ENCODE peak calls at places on chromosome 12, in five cellular contexts. B is lower lobe of right lung, X is AG10803, I is lower leg skin, G is heart right ventricle. T is an unnamed sample.

GRCh38 chr12:51056242-51056641 is 8.1 kb downstream of the LETMD1 start:
- DNase-seq in X (peak; percentile 45), I (no peak), B (peak; percentile 57), G (no peak), T (no peak)

GRCh38 chr12:121786441-121786825 is 7.1 kb downstream of the RHOF start:
- DNase-seq in I (no peak), B (peak; percentile 80), G (no peak), X (peak; percentile 91), T (no peak)

GRCh38 chr12:63319386-63319785 is 168.4 kb upstream of the AVPR1A start:
- DNase-seq in X (no peak), I (no peak), B (no peak), G (no peak), T (no peak)

GRCh38 chr12:107525063-107525718 is 160.4 kb upstream of the PWP1 start:
- DNase-seq in G (no peak), B (no peak), I (peak; percentile 46), X (no peak), T (no peak)

GRCh38 chr12:125492354-125493270 is 427.4 kb downstream of the AACS start:
- DNase-seq in X (no peak), B (no peak), G (no peak), I (no peak), T (no peak)

GRCh38 chr12:94282675-94283074 is 134.3 kb downstream of the PLXNC1 start:
- DNase-seq in B (peak; percentile 74), X (no peak), I (no peak), G (no peak), T (no peak)

GRCh38 chr12:51262758-51263177 is 7.4 kb downstream of the SMAGP start:
- DNase-seq in G (no peak), X (peak; percentile 51), I (no peak), B (peak; percentile 58), T (no peak)

GRCh38 chr12:77946541-77947021 is 115.9 kb downstream of the NAV3 start:
- DNase-seq in B (no peak), I (no peak), X (peak; percentile 88), G (no peak), T (no peak)

GRCh38 chr12:80837342-80837978 is 100.3 kb downstream of the LIN7A start:
- DNase-seq in X (peak; percentile 74), B (no peak), G (no peak), I (no peak), T (no peak)

GRCh38 chr12:88306471-88307069 is 164.5 kb downstream of the TMTC3 start:
- DNase-seq in X (no peak), B (no peak), G (no peak), I (no peak), T (no peak)

GRCh38 chr12:65867428-65867827 is 43.1 kb downstream of the HMGA2 start:
- DNase-seq in B (no peak), I (no peak), G (no peak), X (peak; percentile 85), T (no peak)

GRCh38 chr12:29674463-29674862 is 109.3 kb downstream of the TMTC1 start:
- DNase-seq in G (no peak), I (no peak), X (no peak), B (no peak), T (no peak)

GRCh38 chr12:57368349-57369095 is 62.3 kb downstream of the R3HDM2 start:
- DNase-seq in I (no peak), X (peak; percentile 13), G (no peak), B (no peak), T (no peak)

GRCh38 chr12:3168775-3169221 is 91.6 kb downstream of the TSPAN9 start:
- DNase-seq in B (no peak), X (peak; percentile 83), I (no peak), G (no peak), T (no peak)

GRCh38 chr12:96452271-96452922 is 37.0 kb upstream of the CFAP54 start:
- DNase-seq in X (no peak), B (no peak), I (no peak), G (no peak), T (no peak)

GRCh38 chr12:48998497-48999353 is 450 bp downstream of the DDN start:
- DNase-seq in I (peak; percentile 88), B (peak; percentile 53), X (no peak), G (peak; percentile 22), T (no peak)

GRCh38 chr12:73629171-73629570 is 908.5 kb upstream of the ATXN7L3B start:
- DNase-seq in X (no peak), G (no peak), I (no peak), B (no peak), T (no peak)

GRCh38 chr12:71440393-71441349 is 1.1 kb downstream of the LGR5 start:
- DNase-seq in B (no peak), X (no peak), G (no peak), I (no peak), T (no peak)

GRCh38 chr12:113997365-113997764 is 31.2 kb upstream of the RBM19 start:
- DNase-seq in X (no peak), I (no peak), G (no peak), B (no peak), T (no peak)

GRCh38 chr12:120485914-120486881 is 9.7 kb upstream of the DYNLL1 start:
- DNase-seq in X (no peak), I (no peak), G (no peak), B (no peak), T (no peak)

GRCh38 chr12:48071808-48072207 is 34.1 kb downstream of the SENP1 start:
- DNase-seq in I (no peak), G (no peak), X (no peak), B (no peak), T (no peak)

GRCh38 chr12:89351489-89352241 is 636 bp downstream of the DUSP6 start:
- DNase-seq in I (no peak), X (peak; percentile 52), G (peak; percentile 46), B (peak; percentile 74), T (no peak)

GRCh38 chr12:66516133-66516532 is 162.7 kb downstream of the GRIP1 start:
- DNase-seq in X (peak; percentile 7), B (no peak), G (no peak), I (no peak), T (no peak)

GRCh38 chr12:15788266-15789214 is 648 bp downstream of the EPS8 start:
- DNase-seq in G (peak; percentile 16), I (peak; percentile 91), X (peak; percentile 52), B (peak; percentile 62), T (no peak)

GRCh38 chr12:107225626-107226025 is 132.3 kb upstream of the CRY1 start:
- DNase-seq in G (no peak), I (no peak), X (peak; percentile 40), B (no peak), T (no peak)

GRCh38 chr12:112252184-112252583 is 126.8 kb downstream of the TRAFD1 start:
- DNase-seq in G (no peak), X (no peak), I (no peak), B (peak; percentile 61), T (no peak)

GRCh38 chr12:21528953-21529352 is 2.9 kb downstream of the SPX start:
- DNase-seq in I (no peak), B (no peak), X (no peak), G (no peak), T (no peak)

GRCh38 chr12:101414533-101415119 is 7.1 kb upstream of the ARL1 start:
- DNase-seq in B (no peak), X (peak; percentile 61), G (no peak), I (no peak), T (no peak)

DNA sequence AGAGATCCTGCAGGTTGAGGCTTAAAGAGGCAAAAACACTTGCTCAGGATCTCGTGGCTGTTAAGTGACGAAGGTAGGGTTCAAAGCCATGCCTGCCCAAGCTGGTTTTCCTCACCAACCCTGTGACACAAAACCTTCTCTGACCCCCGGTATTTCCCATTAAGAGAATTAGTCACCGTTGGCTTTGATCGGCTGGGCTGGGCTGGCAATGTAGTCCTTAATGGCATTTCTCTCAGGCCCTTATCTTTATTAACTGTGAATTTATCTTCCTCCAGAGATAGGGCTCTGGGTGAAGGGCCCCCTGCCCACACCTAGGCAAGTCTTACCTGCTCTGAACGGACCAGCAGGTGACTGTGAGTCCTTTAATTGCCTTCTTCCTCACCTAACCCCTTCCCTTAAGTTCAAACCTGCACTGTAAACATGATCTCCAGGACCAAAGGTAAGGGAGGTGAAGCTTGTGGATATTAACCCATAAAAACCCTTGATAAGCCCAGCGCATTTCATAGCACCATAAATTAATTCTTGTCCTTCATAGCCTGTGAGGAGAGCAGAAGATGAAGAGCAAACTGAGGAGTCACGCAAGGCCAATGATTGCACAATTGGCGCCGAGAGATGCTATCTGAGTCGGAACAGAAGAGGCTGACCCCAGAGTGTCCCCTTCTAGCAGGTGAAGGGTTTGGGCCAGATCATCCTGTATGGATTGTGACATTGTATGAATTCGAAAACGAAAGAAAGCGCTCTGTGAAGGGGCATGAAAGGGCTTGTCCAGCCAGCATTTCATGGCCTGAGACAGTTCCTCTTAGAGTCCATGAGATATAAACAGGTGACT is 790.8 kb upstream of the TBX3 start:
- DNase-seq in I (no peak), X (no peak), B (no peak), G (no peak), T (no peak)
- H3K4me3 ChIP-seq in I (no peak overlapping the region), X (no peak overlapping the region), B (no peak overlapping the region), G (no peak overlapping the region), T (no peak overlapping the region)

GRCh38 chr12:68455676-68456345 is 123.6 kb upstream of the MDM1 start:
- DNase-seq in X (no peak), G (no peak), B (no peak), I (no peak), T (no peak)

GRCh38 chr12:68451261-68452091 is 119.3 kb upstream of the MDM1 start:
- DNase-seq in B (no peak), I (no peak), G (no peak), X (peak; percentile 94), T (peak; percentile 60)

GRCh38 chr12:68454855-68455254 is 122.7 kb upstream of the MDM1 start:
- DNase-seq in B (no peak), X (no peak), G (no peak), I (no peak), T (no peak)

GRCh38 chr12:68453278-68453677 is 121.1 kb upstream of the MDM1 start:
- DNase-seq in B (no peak), I (no peak), G (no peak), X (no peak), T (no peak)

GRCh38 chr12:68453876-68454275 is 121.7 kb upstream of the MDM1 start:
- DNase-seq in I (no peak), B (no peak), X (no peak), G (no peak), T (no peak)
- TF ChIP-seq CTCF in I (no peak), B (no peak), X (no peak), G (no peak), T (no peak)

GRCh38 chr12:79569679-79570078 is 121.1 kb downstream of the PAWR start:
- DNase-seq in I (peak; percentile 66), B (no peak), G (no peak), X (no peak), T (no peak)
- H3K4me3 ChIP-seq in I (no peak overlapping the region), B (no peak overlapping the region), G (no peak overlapping the region), X (no peak overlapping the region), T (no peak overlapping the region)

DNA sequence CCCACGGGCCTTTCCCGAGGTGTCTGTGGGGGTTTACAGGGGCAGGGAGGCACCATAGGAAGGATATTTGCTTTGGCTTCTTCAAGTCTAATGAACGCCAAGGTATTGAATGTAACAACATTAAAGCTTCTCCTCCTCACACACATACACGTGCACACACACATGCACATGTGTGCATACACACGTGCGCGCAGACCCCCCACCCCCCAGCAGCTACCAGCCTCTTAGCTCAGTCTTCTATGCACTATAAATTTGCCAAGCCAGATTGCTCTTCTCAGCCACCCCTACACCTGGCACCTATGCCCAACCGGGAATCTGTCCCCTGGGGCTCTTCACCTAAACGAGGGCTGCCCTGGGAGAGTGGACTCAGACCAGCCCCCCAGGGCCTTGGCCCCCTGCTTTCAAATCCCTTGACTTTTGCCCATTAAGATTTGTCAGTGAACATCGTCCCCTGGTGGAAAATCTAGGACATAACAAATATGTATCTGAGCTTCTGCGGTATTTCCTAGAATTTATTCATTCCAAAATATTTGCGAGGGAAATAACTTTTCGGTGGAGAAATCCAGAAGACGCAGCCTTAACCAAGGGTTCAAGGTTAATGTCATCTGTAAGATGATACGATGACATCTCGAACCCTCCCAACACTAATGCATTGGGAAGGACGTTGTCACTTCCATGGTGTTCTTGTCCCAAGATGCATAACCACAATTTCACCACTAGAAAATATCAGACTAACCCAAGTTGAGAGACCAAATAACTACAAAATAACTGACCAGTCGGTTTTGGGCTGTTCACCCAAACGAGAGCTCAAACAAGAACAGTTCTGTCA is 330.4 kb downstream of the MED13L start:
- DNase-seq in B (no peak), G (no peak), X (no peak), I (no peak), T (no peak)
- TF ChIP-seq CTCF in B (peak; percentile 9), G (peak; percentile 35), X (peak; percentile 57), I (no peak), T (no peak)

T was measured in right atrium auricular region.